ENCODE peak calls at places on chromosomes 6 and 20, in eight cellular contexts. One of them, this sample, is unnamed.

GRCh38 chr6:141532211-141532610 is 600.5 kb upstream of the GJE1 start:
- DNase-seq in CD8-positive, alpha-beta T cell: no peak
- DNase-seq in coronary artery: no peak
- DNase-seq in psoas muscle: no peak
- DNase-seq in HFF-Myc: no peak
- DNase-seq in neural progenitor cell: no peak
- DNase-seq in HL-60: no peak
- DNase-seq in GM12865: no peak
- DNase-seq in this sample: no peak

GRCh38 chr20:10282930-10283556 is 64.4 kb downstream of the SNAP25 start:
- DNase-seq in psoas muscle: no peak
- DNase-seq in neural progenitor cell: no peak
- DNase-seq in GM12865: no peak
- DNase-seq in HL-60: no peak
- DNase-seq in CD8-positive, alpha-beta T cell: no peak
- DNase-seq in HFF-Myc: no peak
- DNase-seq in coronary artery: no peak
- DNase-seq in this sample: peak

GRCh38 chr20:50919567-50919966 is 11.7 kb downstream of the ADNP start:
- DNase-seq in neural progenitor cell: no peak
- DNase-seq in coronary artery: no peak
- DNase-seq in HFF-Myc: no peak
- DNase-seq in psoas muscle: peak
- DNase-seq in GM12865: no peak
- DNase-seq in HL-60: no peak
- DNase-seq in CD8-positive, alpha-beta T cell: no peak
- DNase-seq in this sample: peak

GRCh38 chr6:23511797-23512196 is 614.2 kb upstream of the NRSN1 start:
- DNase-seq in neural progenitor cell: peak
- DNase-seq in psoas muscle: no peak
- DNase-seq in coronary artery: no peak
- DNase-seq in HL-60: no peak
- DNase-seq in GM12865: no peak
- DNase-seq in HFF-Myc: no peak
- DNase-seq in CD8-positive, alpha-beta T cell: no peak
- DNase-seq in this sample: no peak

GRCh38 chr6:89650579-89650978 is 12.0 kb upstream of the LYRM2 start:
- DNase-seq in HL-60: no peak
- DNase-seq in HFF-Myc: no peak
- DNase-seq in coronary artery: no peak
- DNase-seq in neural progenitor cell: no peak
- DNase-seq in psoas muscle: no peak
- DNase-seq in CD8-positive, alpha-beta T cell: no peak
- DNase-seq in GM12865: no peak
- DNase-seq in this sample: no peak

GRCh38 chr20:33827629-33828325 is 16.6 kb downstream of the CHMP4B start:
- DNase-seq in HL-60: no peak
- DNase-seq in GM12865: no peak
- DNase-seq in CD8-positive, alpha-beta T cell: no peak
- DNase-seq in neural progenitor cell: no peak
- DNase-seq in HFF-Myc: no peak
- DNase-seq in psoas muscle: no peak
- DNase-seq in coronary artery: no peak
- DNase-seq in this sample: no peak

GRCh38 chr6:149969635-149970034 is 5.9 kb downstream of the ULBP1 start:
- DNase-seq in psoas muscle: no peak
- DNase-seq in coronary artery: no peak
- DNase-seq in CD8-positive, alpha-beta T cell: no peak
- DNase-seq in GM12865: no peak
- DNase-seq in HL-60: no peak
- DNase-seq in HFF-Myc: no peak
- DNase-seq in neural progenitor cell: no peak
- DNase-seq in this sample: no peak

GRCh38 chr6:20301256-20301655 is 89.0 kb upstream of the MBOAT1 start:
- DNase-seq in coronary artery: no peak
- DNase-seq in psoas muscle: no peak
- DNase-seq in GM12865: no peak
- DNase-seq in HL-60: no peak
- DNase-seq in CD8-positive, alpha-beta T cell: no peak
- DNase-seq in HFF-Myc: no peak
- DNase-seq in neural progenitor cell: no peak
- DNase-seq in this sample: no peak

GRCh38 chr6:161292145-161292544 is 18.3 kb upstream of the AGPAT4 start:
- DNase-seq in HFF-Myc: no peak
- DNase-seq in HL-60: no peak
- DNase-seq in CD8-positive, alpha-beta T cell: no peak
- DNase-seq in GM12865: no peak
- DNase-seq in neural progenitor cell: peak
- DNase-seq in psoas muscle: no peak
- DNase-seq in coronary artery: no peak
- DNase-seq in this sample: no peak

GRCh38 chr6:2478200-2478599 is 232.8 kb upstream of the GMDS start:
- DNase-seq in psoas muscle: no peak
- DNase-seq in HFF-Myc: no peak
- DNase-seq in HL-60: no peak
- DNase-seq in CD8-positive, alpha-beta T cell: no peak
- DNase-seq in GM12865: no peak
- DNase-seq in coronary artery: no peak
- DNase-seq in neural progenitor cell: no peak
- DNase-seq in this sample: peak
- H3K4me3 ChIP-seq in psoas muscle: no peak
- H3K4me3 ChIP-seq in HFF-Myc: no peak
- H3K4me3 ChIP-seq in HL-60: no peak
- H3K4me3 ChIP-seq in CD8-positive, alpha-beta T cell: no peak
- H3K4me3 ChIP-seq in GM12865: no peak
- H3K4me3 ChIP-seq in coronary artery: no peak
- H3K4me3 ChIP-seq in neural progenitor cell: no peak
- H3K4me3 ChIP-seq in this sample: no peak

GRCh38 chr6:33040157-33040556 is 30.8 kb upstream of the HLA-DOA start:
- DNase-seq in neural progenitor cell: no peak
- DNase-seq in HL-60: no peak
- DNase-seq in psoas muscle: no peak
- DNase-seq in GM12865: peak
- DNase-seq in coronary artery: no peak
- DNase-seq in HFF-Myc: no peak
- DNase-seq in CD8-positive, alpha-beta T cell: no peak
- DNase-seq in this sample: no peak

GRCh38 chr6:33034554-33034953 is 25.2 kb upstream of the HLA-DOA start:
- DNase-seq in psoas muscle: no peak
- DNase-seq in HFF-Myc: no peak
- DNase-seq in HL-60: no peak
- DNase-seq in coronary artery: no peak
- DNase-seq in CD8-positive, alpha-beta T cell: no peak
- DNase-seq in GM12865: no peak
- DNase-seq in neural progenitor cell: no peak
- DNase-seq in this sample: no peak

GRCh38 chr6:33036512-33036911 is 27.1 kb upstream of the HLA-DOA start:
- DNase-seq in psoas muscle: no peak
- DNase-seq in GM12865: no peak
- DNase-seq in HL-60: no peak
- DNase-seq in CD8-positive, alpha-beta T cell: no peak
- DNase-seq in neural progenitor cell: no peak
- DNase-seq in HFF-Myc: no peak
- DNase-seq in coronary artery: no peak
- DNase-seq in this sample: no peak
- TF ChIP-seq CTCF in psoas muscle: no peak
- TF ChIP-seq CTCF in GM12865: no peak
- TF ChIP-seq CTCF in HL-60: no peak
- TF ChIP-seq CTCF in CD8-positive, alpha-beta T cell: no peak
- TF ChIP-seq CTCF in neural progenitor cell: no peak
- TF ChIP-seq CTCF in HFF-Myc: no peak
- TF ChIP-seq CTCF in coronary artery: no peak
- TF ChIP-seq CTCF in this sample: no peak

GRCh38 chr20:43188861-43189613 is 669 bp downstream of the PTPRT start:
- DNase-seq in HL-60: no peak
- DNase-seq in HFF-Myc: no peak
- DNase-seq in CD8-positive, alpha-beta T cell: no peak
- DNase-seq in GM12865: no peak
- DNase-seq in coronary artery: no peak
- DNase-seq in neural progenitor cell: peak
- DNase-seq in psoas muscle: no peak
- DNase-seq in this sample: no peak

GRCh38 chr20:43188234-43188653 is 1.5 kb downstream of the PTPRT start:
- DNase-seq in neural progenitor cell: peak
- DNase-seq in CD8-positive, alpha-beta T cell: no peak
- DNase-seq in GM12865: no peak
- DNase-seq in HFF-Myc: no peak
- DNase-seq in HL-60: no peak
- DNase-seq in psoas muscle: no peak
- DNase-seq in coronary artery: no peak
- DNase-seq in this sample: no peak

GRCh38 chr20:43186312-43186711 is 3.4 kb downstream of the PTPRT start:
- DNase-seq in GM12865: no peak
- DNase-seq in coronary artery: no peak
- DNase-seq in CD8-positive, alpha-beta T cell: no peak
- DNase-seq in HFF-Myc: no peak
- DNase-seq in neural progenitor cell: no peak
- DNase-seq in psoas muscle: no peak
- DNase-seq in HL-60: no peak
- DNase-seq in this sample: no peak

GRCh38 chr20:43185901-43186300 is 3.8 kb downstream of the PTPRT start:
- DNase-seq in HL-60: no peak
- DNase-seq in HFF-Myc: no peak
- DNase-seq in coronary artery: no peak
- DNase-seq in CD8-positive, alpha-beta T cell: no peak
- DNase-seq in GM12865: no peak
- DNase-seq in psoas muscle: no peak
- DNase-seq in neural progenitor cell: no peak
- DNase-seq in this sample: no peak

GRCh38 chr20:43187476-43188233 is 2.1 kb downstream of the PTPRT start:
- DNase-seq in HL-60: peak
- DNase-seq in psoas muscle: peak
- DNase-seq in GM12865: peak
- DNase-seq in neural progenitor cell: peak
- DNase-seq in coronary artery: no peak
- DNase-seq in CD8-positive, alpha-beta T cell: peak
- DNase-seq in HFF-Myc: peak
- DNase-seq in this sample: peak
- H3K4me3 ChIP-seq in HL-60: no peak
- H3K4me3 ChIP-seq in psoas muscle: no peak
- H3K4me3 ChIP-seq in GM12865: no peak
- H3K4me3 ChIP-seq in neural progenitor cell: peak
- H3K4me3 ChIP-seq in coronary artery: peak
- H3K4me3 ChIP-seq in CD8-positive, alpha-beta T cell: no peak
- H3K4me3 ChIP-seq in HFF-Myc: no peak
- H3K4me3 ChIP-seq in this sample: no peak

GRCh38 chr6:157912326-157912725 is 69.3 kb upstream of the SYNJ2 start:
- DNase-seq in HL-60: no peak
- DNase-seq in neural progenitor cell: no peak
- DNase-seq in coronary artery: no peak
- DNase-seq in CD8-positive, alpha-beta T cell: no peak
- DNase-seq in GM12865: no peak
- DNase-seq in psoas muscle: no peak
- DNase-seq in HFF-Myc: peak
- DNase-seq in this sample: peak

GRCh38 chr6:157911786-157912185 is 69.9 kb upstream of the SYNJ2 start:
- DNase-seq in CD8-positive, alpha-beta T cell: no peak
- DNase-seq in HFF-Myc: no peak
- DNase-seq in coronary artery: no peak
- DNase-seq in GM12865: no peak
- DNase-seq in HL-60: no peak
- DNase-seq in psoas muscle: no peak
- DNase-seq in neural progenitor cell: no peak
- DNase-seq in this sample: no peak

GRCh38 chr6:157908369-157909281 is 73.0 kb upstream of the SYNJ2 start:
- DNase-seq in coronary artery: no peak
- DNase-seq in GM12865: peak
- DNase-seq in HFF-Myc: no peak
- DNase-seq in HL-60: no peak
- DNase-seq in CD8-positive, alpha-beta T cell: no peak
- DNase-seq in psoas muscle: no peak
- DNase-seq in neural progenitor cell: peak
- DNase-seq in this sample: no peak

GRCh38 chr6:157909282-157909664 is 72.4 kb upstream of the SYNJ2 start:
- DNase-seq in neural progenitor cell: no peak
- DNase-seq in HFF-Myc: no peak
- DNase-seq in GM12865: peak
- DNase-seq in HL-60: no peak
- DNase-seq in CD8-positive, alpha-beta T cell: no peak
- DNase-seq in coronary artery: no peak
- DNase-seq in psoas muscle: no peak
- DNase-seq in this sample: no peak

DNA sequence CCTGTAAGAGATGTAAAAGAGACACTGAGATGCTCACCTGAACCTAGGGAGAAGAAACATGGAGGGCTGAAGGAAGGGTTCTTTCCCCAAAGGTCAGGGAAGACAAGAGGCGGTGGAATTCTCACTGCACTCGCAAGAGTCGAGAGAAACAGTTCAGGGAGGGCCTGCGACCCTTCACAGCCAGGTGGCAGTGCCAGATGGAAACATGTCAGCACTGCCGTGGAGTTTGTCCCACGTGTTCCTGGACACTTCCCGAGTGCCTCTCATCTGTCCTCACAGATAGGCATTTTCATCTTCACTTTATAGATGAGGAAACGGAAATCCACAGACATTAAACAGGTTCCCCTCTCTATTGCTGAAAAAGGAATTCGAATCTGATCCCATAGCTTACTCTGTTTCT is 70.4 kb upstream of the SYNJ2 start:
- DNase-seq in neural progenitor cell: peak
- DNase-seq in HL-60: no peak
- DNase-seq in HFF-Myc: no peak
- DNase-seq in coronary artery: no peak
- DNase-seq in GM12865: no peak
- DNase-seq in CD8-positive, alpha-beta T cell: no peak
- DNase-seq in psoas muscle: no peak
- DNase-seq in this sample: no peak
- TF ChIP-seq CTCF in neural progenitor cell: no peak
- TF ChIP-seq CTCF in HL-60: no peak
- TF ChIP-seq CTCF in HFF-Myc: no peak
- TF ChIP-seq CTCF in coronary artery: no peak
- TF ChIP-seq CTCF in GM12865: no peak
- TF ChIP-seq CTCF in CD8-positive, alpha-beta T cell: no peak
- TF ChIP-seq CTCF in psoas muscle: no peak
- TF ChIP-seq CTCF in this sample: no peak

DNA sequence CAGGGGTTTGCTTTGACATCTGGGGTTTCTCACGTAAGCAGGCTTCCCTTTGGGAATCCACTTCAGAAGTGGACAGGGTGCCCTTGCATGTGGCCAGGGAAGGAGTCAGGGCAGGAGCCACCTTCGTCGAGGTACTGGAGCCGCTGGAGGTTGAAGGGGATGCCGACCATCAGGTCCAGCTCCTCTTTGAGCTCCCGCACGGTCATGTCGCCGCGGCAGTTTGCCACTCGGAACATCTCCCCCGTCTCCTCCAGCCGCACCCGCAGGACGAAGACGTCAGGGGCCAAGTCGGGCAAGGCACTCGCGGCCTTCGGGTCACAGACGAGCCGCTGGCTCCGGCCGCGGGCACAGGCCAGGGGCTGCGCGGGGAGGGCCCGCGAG is 360 bp downstream of the ANKRD60 start:
- DNase-seq in GM12865: no peak
- DNase-seq in psoas muscle: no peak
- DNase-seq in HFF-Myc: no peak
- DNase-seq in coronary artery: no peak
- DNase-seq in HL-60: no peak
- DNase-seq in CD8-positive, alpha-beta T cell: no peak
- DNase-seq in neural progenitor cell: peak
- DNase-seq in this sample: peak
- H3K4me3 ChIP-seq in GM12865: no peak
- H3K4me3 ChIP-seq in psoas muscle: no peak
- H3K4me3 ChIP-seq in HFF-Myc: peak
- H3K4me3 ChIP-seq in coronary artery: peak
- H3K4me3 ChIP-seq in HL-60: no peak
- H3K4me3 ChIP-seq in CD8-positive, alpha-beta T cell: no peak
- H3K4me3 ChIP-seq in neural progenitor cell: peak
- H3K4me3 ChIP-seq in this sample: peak